ENCODE peak calls at places on chromosomes 7 and 10, in four cellular contexts. E is A549, J is dorsolateral prefrontal cortex, W is WERI-Rb-1. D is an unnamed sample.

GRCh38 chr10:178208-178607 is 43.0 kb downstream of the ZMYND11 start:
- DNase-seq in W (no peak), J (no peak), E (peak; percentile 33), D (no peak)

GRCh38 chr10:124091646-124092269 is 1.6 kb downstream of the CHST15 start:
- DNase-seq in W (peak; percentile 48), E (no peak), J (peak; percentile 64), D (no peak)

GRCh38 chr10:63515002-63515763 is 6.0 kb upstream of the REEP3 start:
- DNase-seq in W (no peak), J (no peak), E (peak; percentile 53), D (no peak)

GRCh38 chr10:124224331-124225028 is 131.1 kb upstream of the CHST15 start:
- DNase-seq in E (no peak), J (no peak), W (no peak), D (no peak)

GRCh38 chr10:10591682-10592412 is 425.8 kb upstream of the CELF2 start:
- DNase-seq in E (no peak), W (no peak), J (no peak), D (no peak)

GRCh38 chr10:125846894-125847293 is 23.5 kb downstream of the BCCIP start:
- DNase-seq in W (no peak), E (no peak), J (no peak), D (no peak)

GRCh38 chr7:54837761-54838539 is 78.9 kb upstream of the SEC61G start:
- DNase-seq in W (no peak), J (no peak), E (no peak), D (no peak)

GRCh38 chr7:37149019-37149814 is 299.4 kb downstream of the ELMO1 start:
- DNase-seq in W (no peak), E (no peak), J (peak; percentile 37), D (no peak)

GRCh38 chr7:28447071-28447470 is 34.8 kb downstream of the CREB5 start:
- DNase-seq in J (no peak), E (no peak), W (no peak), D (no peak)

GRCh38 chr7:36970551-36971514 is 246.5 kb upstream of the AOAH start:
- DNase-seq in W (no peak), E (no peak), J (no peak), D (no peak)

GRCh38 chr10:129621062-129621461 is 154.0 kb downstream of the MGMT start:
- DNase-seq in J (no peak), E (no peak), W (no peak), D (no peak)

GRCh38 chr7:2710901-2711551 is 23.0 kb downstream of the AMZ1 start:
- DNase-seq in E (no peak), J (no peak), W (no peak), D (no peak)

GRCh38 chr7:108253275-108254044 is 123.3 kb upstream of the LAMB4 start:
- DNase-seq in J (no peak), W (no peak), E (peak; percentile 35), D (no peak)

GRCh38 chr7:126702242-126703016 is 550.3 kb downstream of the GRM8 start:
- DNase-seq in W (no peak), J (no peak), E (no peak), D (no peak)

GRCh38 chr7:36545291-36545690 is 155.6 kb downstream of the ANLN start:
- DNase-seq in W (no peak), J (no peak), E (no peak), D (no peak)

GRCh38 chr7:149635561-149636329 is 137.6 kb downstream of the ZNF467 start:
- DNase-seq in W (no peak), E (peak; percentile 79), J (no peak), D (no peak)

GRCh38 chr10:34864156-34865075 is 49.3 kb upstream of the PARD3 start:
- DNase-seq in J (no peak), W (no peak), E (no peak), D (no peak)

GRCh38 chr10:34520084-34520483 is 295.0 kb downstream of the PARD3 start:
- DNase-seq in E (no peak), J (no peak), W (no peak), D (no peak)

GRCh38 chr7:112350596-112350995 is 99.7 kb upstream of the IFRD1 start:
- DNase-seq in J (no peak), E (no peak), W (no peak), D (no peak)

GRCh38 chr10:78170026-78170475 is 136.4 kb downstream of the RPS24 start:
- DNase-seq in J (no peak), E (peak; percentile 12), W (no peak), D (no peak)

GRCh38 chr10:47042815-47043750 is 131.9 kb downstream of the PTPN20 start:
- DNase-seq in W (no peak), E (no peak), J (peak; percentile 23), D (no peak)

GRCh38 chr10:84605802-84606201 is 277.4 kb downstream of the CCSER2 start:
- DNase-seq in E (no peak), J (no peak), W (no peak), D (no peak)

GRCh38 chr7:139647085-139647484 is 123.6 kb downstream of the CLEC2L start:
- DNase-seq in E (no peak), J (no peak), W (no peak), D (no peak)

GRCh38 chr7:100679129-100679926 is 5.8 kb downstream of the GNB2 start:
- DNase-seq in E (no peak), J (no peak), W (no peak), D (no peak)

GRCh38 chr7:148044173-148044572 is 546.4 kb upstream of the C7orf33 start:
- DNase-seq in W (no peak), J (no peak), E (no peak), D (no peak)

GRCh38 chr10:133127291-133128125 is 32.5 kb upstream of the KNDC1 start:
- DNase-seq in W (peak; percentile 61), E (peak; percentile 54), J (no peak), D (peak; percentile 29)

DNA sequence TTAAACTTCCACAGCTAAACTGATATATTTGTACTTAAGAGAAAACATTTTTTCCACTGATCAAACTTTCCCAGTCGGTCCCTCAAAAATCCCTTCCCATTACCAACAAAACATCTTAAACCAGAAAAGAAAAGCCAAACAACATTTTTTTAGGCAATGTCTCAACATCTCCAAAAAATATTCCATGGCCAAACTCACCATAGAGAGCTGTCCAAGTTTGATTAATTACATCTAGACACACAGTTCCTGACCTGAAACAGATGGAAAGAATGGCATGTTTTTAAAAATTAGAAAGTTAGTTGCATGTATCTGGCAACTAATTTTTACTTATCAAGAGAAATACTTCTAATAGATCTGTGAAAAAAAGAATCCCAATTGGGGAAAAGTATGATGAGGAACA is 95.4 kb downstream of the UBE2H start:
- DNase-seq in W (no peak), J (no peak), E (no peak), D (no peak)
- H3K4me3 ChIP-seq in W (no peak overlapping the region), J (no peak overlapping the region), E (no peak overlapping the region), D (no peak overlapping the region)

DNA sequence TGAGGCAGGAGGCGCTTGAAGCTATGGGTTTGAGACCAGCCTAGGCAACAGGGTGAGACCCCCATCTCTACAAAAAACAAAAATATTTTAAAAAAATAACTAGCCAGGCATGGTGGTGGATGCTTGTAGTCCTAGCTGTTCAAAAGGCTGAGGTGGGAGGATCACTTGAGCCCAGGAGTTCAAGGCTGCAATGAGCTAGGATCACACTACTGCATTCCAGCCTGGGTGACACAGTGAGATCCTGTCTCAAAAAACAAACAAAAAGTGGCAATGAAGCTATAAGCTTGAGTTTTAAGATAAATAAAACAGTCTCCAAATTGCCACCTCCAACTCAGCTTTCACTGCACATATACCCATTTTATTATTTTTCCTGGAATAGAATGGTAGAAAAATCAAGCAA is 281.3 kb downstream of the IPMK start:
- DNase-seq in W (no peak), J (no peak), E (no peak), D (no peak)
- H3K27ac ChIP-seq in W (no peak overlapping the region), J (no peak overlapping the region), E (no peak overlapping the region), D (no peak overlapping the region)

DNA sequence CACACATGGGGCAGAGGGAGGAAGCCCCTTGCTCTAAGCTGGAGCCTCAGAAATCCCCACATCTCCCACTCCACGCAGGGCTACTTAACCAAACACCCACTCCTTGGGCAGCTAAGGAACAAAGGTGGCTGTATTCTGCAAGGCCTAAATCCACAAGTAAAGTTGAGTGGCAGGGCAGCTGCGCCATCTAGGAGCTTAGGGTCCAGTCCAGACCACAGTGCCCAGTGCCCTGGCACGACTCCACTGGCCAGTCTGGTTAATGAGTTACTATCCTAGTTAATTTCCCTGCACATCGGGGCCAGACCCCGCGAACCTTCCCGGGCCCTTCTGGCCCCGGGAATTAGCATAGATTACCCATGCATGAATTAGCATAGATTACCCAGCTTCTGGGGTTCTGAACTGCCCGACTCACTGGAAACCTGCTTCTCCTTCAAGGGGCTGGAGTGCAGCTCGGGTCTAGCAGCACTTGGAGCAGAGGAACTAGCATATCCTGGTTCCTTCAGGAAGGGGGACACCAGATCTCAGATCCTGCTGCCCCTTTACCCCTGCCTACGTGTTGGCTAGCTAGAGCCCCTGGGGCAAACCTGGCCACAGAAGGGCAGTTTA is 3.2 kb upstream of the EMX2 start:
- DNase-seq in E (no peak), W (no peak), J (no peak), D (no peak)
- H3K4me3 ChIP-seq in E (no peak overlapping the region), W (no peak overlapping the region), J (no peak overlapping the region), D (no peak overlapping the region)

GRCh38 chr7:69602522-69602921 is 4.2 kb downstream of the AUTS2 start:
- DNase-seq in E (no peak), W (no peak), J (no peak), D (no peak)
- H3K27ac ChIP-seq in E (no peak overlapping the region), W (no peak overlapping the region), J (no peak overlapping the region), D (no peak overlapping the region)

GRCh38 chr7:22194633-22195273 is 162.2 kb downstream of the RAPGEF5 start:
- DNase-seq in W (peak; percentile 31), J (peak; percentile 67), E (no peak), D (no peak)

GRCh38 chr7:22195402-22195801 is 161.6 kb downstream of the RAPGEF5 start:
- DNase-seq in E (no peak), W (no peak), J (no peak), D (no peak)

GRCh38 chr7:22190736-22191135 is 166.2 kb downstream of the RAPGEF5 start:
- DNase-seq in W (peak; percentile 62), J (no peak), E (no peak), D (no peak)

GRCh38 chr7:22193361-22194016 is 163.5 kb downstream of the RAPGEF5 start:
- DNase-seq in J (peak; percentile 74), W (peak; percentile 76), E (no peak), D (no peak)

GRCh38 chr7:22192778-22193177 is 164.2 kb downstream of the RAPGEF5 start:
- DNase-seq in E (no peak), W (no peak), J (no peak), D (no peak)
- H3K4me3 ChIP-seq in E (no peak overlapping the region), W (peak overlapping the region; percentile 67), J (peak overlapping the region; percentile 77), D (no peak overlapping the region)

DNA sequence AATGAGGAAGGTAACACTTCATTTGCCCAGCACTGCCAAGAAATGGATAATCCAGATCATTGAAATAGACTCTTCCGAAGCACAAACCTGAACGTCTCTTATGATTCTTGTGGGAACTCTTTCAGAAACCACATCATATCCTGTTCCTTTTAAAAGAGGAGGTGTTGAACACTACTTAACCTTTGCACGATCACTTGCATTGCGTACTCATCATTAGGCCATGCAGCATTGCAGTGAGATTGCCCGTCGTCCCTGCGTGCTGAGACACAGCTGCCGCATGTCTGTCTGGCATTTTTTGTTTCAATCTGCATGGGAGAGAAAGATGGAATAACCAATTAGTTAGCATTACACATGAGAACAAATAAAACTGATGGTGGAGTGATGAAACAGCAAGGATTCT is 25.7 kb upstream of the PLPP4 start:
- DNase-seq in E (no peak), W (no peak), J (no peak), D (no peak)
- H3K27ac ChIP-seq in E (no peak overlapping the region), W (no peak overlapping the region), J (no peak overlapping the region), D (no peak overlapping the region)

GRCh38 chr7:116298576-116298975 is 88.2 kb downstream of the TES start:
- DNase-seq in J (no peak), E (no peak), W (no peak), D (no peak)
- H3K4me3 ChIP-seq in J (no peak overlapping the region), E (no peak overlapping the region), W (no peak overlapping the region), D (no peak overlapping the region)

D was measured in colonic mucosa.